ENCODE peak calls at places on chromosomes 16 and 17, in six cellular contexts. P is heart left ventricle, Y is sigmoid colon, S is A549, R is Peyer's patch, O is tibial nerve. M is an unnamed sample. For H3K4me1, the result is how much of the 10 kb centered on the place peaks cover.

GRCh38 chr17:63552211-63552610 is 1.9 kb downstream of the DCAF7 start:
- DNase-seq in R (no peak), O (no peak), P (no peak), Y (no peak), S (no peak), M (no peak)

GRCh38 chr17:74101527-74101926 is 102.0 kb upstream of the RPL38 start:
- DNase-seq in S (no peak), P (no peak), O (no peak), Y (no peak), R (no peak), M (no peak)

GRCh38 chr16:85391175-85391707 is 221.9 kb upstream of the GSE1 start:
- DNase-seq in P (peak), Y (peak), S (no peak), R (no peak), O (no peak), M (peak)

GRCh38 chr16:87918314-87918713 is 18.0 kb downstream of the CA5A start:
- DNase-seq in P (no peak), O (peak), S (no peak), Y (peak), R (no peak), M (peak)

GRCh38 chr17:28507567-28508195 is 1.5 kb downstream of the FOXN1 start:
- DNase-seq in P (no peak), O (no peak), Y (no peak), S (no peak), R (no peak), M (no peak)

GRCh38 chr17:12549499-12549901 is 116.2 kb upstream of the MYOCD start:
- DNase-seq in Y (no peak), P (no peak), O (no peak), S (no peak), R (no peak), M (no peak)

GRCh38 chr17:63537991-63538692 is 12.1 kb upstream of the DCAF7 start:
- DNase-seq in O (no peak), P (no peak), S (no peak), R (no peak), Y (peak), M (no peak)

GRCh38 chr16:23288209-23288608 is 13.9 kb upstream of the SCNN1B start:
- DNase-seq in Y (no peak), O (no peak), R (no peak), S (no peak), P (no peak), M (no peak)

GRCh38 chr17:82412535-82413520 is 5.3 kb upstream of the HEXD start:
- DNase-seq in S (no peak), R (no peak), P (no peak), O (no peak), Y (no peak), M (peak)

GRCh38 chr16:20729141-20729540 is 12.5 kb downstream of the THUMPD1 start:
- DNase-seq in S (no peak), Y (no peak), R (no peak), P (no peak), O (no peak), M (no peak)

GRCh38 chr16:1526608-1527555 is 6.6 kb upstream of the TMEM204 start:
- DNase-seq in O (no peak), P (no peak), Y (no peak), S (no peak), R (no peak), M (no peak)
- TF ChIP-seq CTCF in O (no peak), P (no peak), Y (no peak), S (no peak), R (no peak), M (no peak)

GRCh38 chr16:4253394-4254150 is 11.7 kb upstream of the SRL start:
- DNase-seq in S (peak), R (peak), Y (peak), P (peak), O (peak), M (peak)
- TF ChIP-seq POLR2A in S (peak), R (peak), Y (peak), P (peak), O (peak), M (peak)

GRCh38 chr16:4341250-4341649 is 9.9 kb downstream of the PAM16 start:
- DNase-seq in O (no peak), R (no peak), Y (no peak), P (no peak), S (no peak), M (no peak)

GRCh38 chr16:4340443-4340842 is 10.7 kb downstream of the PAM16 start:
- DNase-seq in Y (no peak), P (no peak), S (no peak), O (no peak), R (no peak), M (no peak)

GRCh38 chr16:4338712-4339299 is 12.3 kb downstream of the PAM16 start:
- DNase-seq in Y (peak), R (no peak), O (no peak), S (no peak), P (no peak), M (no peak)

GRCh38 chr16:4339455-4339854 is 11.7 kb downstream of the PAM16 start:
- DNase-seq in R (no peak), O (no peak), P (no peak), Y (no peak), S (no peak), M (no peak)

GRCh38 chr16:4339909-4340308 is 11.2 kb downstream of the PAM16 start:
- DNase-seq in S (no peak), Y (peak), R (no peak), O (no peak), P (no peak), M (peak)
- H3K4me1 ChIP-seq in S (under half), Y (under half), R (under half), O (half or more), P (under half), M (under half)

GRCh38 chr17:61467416-61468262 is 15.4 kb downstream of the TBX4 start:
- DNase-seq in Y (peak), P (no peak), S (no peak), O (no peak), R (peak), M (no peak)
- TF ChIP-seq CTCF in Y (no peak), P (no peak), S (no peak), O (no peak), R (no peak), M (no peak)

GRCh38 chr16:12458591-12459400 is 344.9 kb downstream of the CPPED1 start:
- DNase-seq in P (peak), S (no peak), Y (no peak), R (no peak), O (peak), M (peak)
- TF ChIP-seq POLR2A in P (no peak), S (no peak), Y (no peak), R (no peak), O (no peak), M (no peak)